ENCODE peak calls at places on chromosomes 1 and 21, in six cellular contexts. One of them, this sample, is unnamed.
A peak's percentile ranks its signal among the peaks of the same experiment; 100 is the strongest.

GRCh38 chr1:9455487-9456237 is 83.6 kb upstream of the SLC25A33 start:
- DNase-seq in SJSA1: peak; percentile 65
- DNase-seq in spleen: peak; percentile 87
- DNase-seq in Panc1: no peak
- DNase-seq in PC-9: peak; percentile 34
- DNase-seq in IMR-90: peak; percentile 56
- DNase-seq in this sample: peak; percentile 86

GRCh38 chr1:205748398-205749093 is 1.4 kb downstream of the NUCKS1 start:
- DNase-seq in SJSA1: no peak
- DNase-seq in spleen: no peak
- DNase-seq in Panc1: peak; percentile 71
- DNase-seq in PC-9: no peak
- DNase-seq in IMR-90: peak; percentile 79
- DNase-seq in this sample: peak; percentile 47

GRCh38 chr1:7149080-7149838 is 364.0 kb downstream of the CAMTA1 start:
- DNase-seq in SJSA1: no peak
- DNase-seq in spleen: no peak
- DNase-seq in Panc1: no peak
- DNase-seq in PC-9: peak; percentile 0
- DNase-seq in IMR-90: no peak
- DNase-seq in this sample: no peak

GRCh38 chr21:32015740-32016139 is 142.9 kb downstream of the HUNK start:
- DNase-seq in SJSA1: no peak
- DNase-seq in spleen: no peak
- DNase-seq in Panc1: no peak
- DNase-seq in PC-9: no peak
- DNase-seq in IMR-90: no peak
- DNase-seq in this sample: no peak

GRCh38 chr21:26412831-26413329 is 160.2 kb downstream of the CYYR1 start:
- DNase-seq in SJSA1: no peak
- DNase-seq in spleen: no peak
- DNase-seq in Panc1: no peak
- DNase-seq in PC-9: no peak
- DNase-seq in IMR-90: no peak
- DNase-seq in this sample: peak; percentile 74

GRCh38 chr1:47763456-47764171 is 233.6 kb downstream of the TRABD2B start:
- DNase-seq in SJSA1: peak; percentile 40
- DNase-seq in spleen: peak; percentile 47
- DNase-seq in Panc1: no peak
- DNase-seq in PC-9: no peak
- DNase-seq in IMR-90: peak; percentile 1
- DNase-seq in this sample: no peak

GRCh38 chr1:212311836-212312497 is 26.8 kb downstream of the PPP2R5A start:
- DNase-seq in SJSA1: no peak
- DNase-seq in spleen: no peak
- DNase-seq in Panc1: no peak
- DNase-seq in PC-9: no peak
- DNase-seq in IMR-90: peak; percentile 69
- DNase-seq in this sample: no peak

GRCh38 chr1:117838911-117839310 is 90.5 kb downstream of the GDAP2 start:
- DNase-seq in SJSA1: peak; percentile 73
- DNase-seq in spleen: no peak
- DNase-seq in Panc1: no peak
- DNase-seq in PC-9: no peak
- DNase-seq in IMR-90: peak; percentile 85
- DNase-seq in this sample: no peak

GRCh38 chr1:240055978-240056772 is 35.5 kb upstream of the FMN2 start:
- DNase-seq in SJSA1: no peak
- DNase-seq in spleen: no peak
- DNase-seq in Panc1: no peak
- DNase-seq in PC-9: no peak
- DNase-seq in IMR-90: no peak
- DNase-seq in this sample: no peak

GRCh38 chr1:20729155-20729931 is 3.2 kb downstream of the SH2D5 start:
- DNase-seq in SJSA1: no peak
- DNase-seq in spleen: no peak
- DNase-seq in Panc1: no peak
- DNase-seq in PC-9: no peak
- DNase-seq in IMR-90: no peak
- DNase-seq in this sample: no peak

GRCh38 chr1:61741682-61742619 is at the start of gene PATJ:
- DNase-seq in SJSA1: no peak
- DNase-seq in spleen: peak; percentile 90
- DNase-seq in Panc1: no peak
- DNase-seq in PC-9: peak; percentile 95
- DNase-seq in IMR-90: peak; percentile 4
- DNase-seq in this sample: no peak

GRCh38 chr1:53672785-53673184 is 66.2 kb downstream of the GLIS1 start:
- DNase-seq in SJSA1: no peak
- DNase-seq in spleen: no peak
- DNase-seq in Panc1: no peak
- DNase-seq in PC-9: no peak
- DNase-seq in IMR-90: no peak
- DNase-seq in this sample: no peak

GRCh38 chr1:201807958-201808632 is 20.9 kb upstream of the IPO9 start:
- DNase-seq in SJSA1: no peak
- DNase-seq in spleen: no peak
- DNase-seq in Panc1: no peak
- DNase-seq in PC-9: no peak
- DNase-seq in IMR-90: no peak
- DNase-seq in this sample: no peak

GRCh38 chr1:162632234-162632666 is at the start of gene DDR2:
- DNase-seq in SJSA1: peak; percentile 95
- DNase-seq in spleen: no peak
- DNase-seq in Panc1: no peak
- DNase-seq in PC-9: no peak
- DNase-seq in IMR-90: peak; percentile 96
- DNase-seq in this sample: peak; percentile 10

GRCh38 chr1:163799190-163799805 is 477.5 kb downstream of the NUF2 start:
- DNase-seq in SJSA1: no peak
- DNase-seq in spleen: no peak
- DNase-seq in Panc1: no peak
- DNase-seq in PC-9: no peak
- DNase-seq in IMR-90: no peak
- DNase-seq in this sample: no peak

GRCh38 chr1:163875927-163876320 is 554.2 kb downstream of the NUF2 start:
- DNase-seq in SJSA1: no peak
- DNase-seq in spleen: no peak
- DNase-seq in Panc1: no peak
- DNase-seq in PC-9: no peak
- DNase-seq in IMR-90: peak; percentile 4
- DNase-seq in this sample: no peak

GRCh38 chr21:34996304-34997081 is 52.6 kb downstream of the RUNX1 start:
- DNase-seq in SJSA1: no peak
- DNase-seq in spleen: no peak
- DNase-seq in Panc1: no peak
- DNase-seq in PC-9: no peak
- DNase-seq in IMR-90: peak; percentile 41
- DNase-seq in this sample: no peak

GRCh38 chr1:234776256-234776874 is 166.4 kb upstream of the IRF2BP2 start:
- DNase-seq in SJSA1: no peak
- DNase-seq in spleen: peak; percentile 82
- DNase-seq in Panc1: no peak
- DNase-seq in PC-9: no peak
- DNase-seq in IMR-90: no peak
- DNase-seq in this sample: no peak

GRCh38 chr1:53057134-53057533 is 4.9 kb upstream of the PODN start:
- DNase-seq in SJSA1: no peak
- DNase-seq in spleen: no peak
- DNase-seq in Panc1: no peak
- DNase-seq in PC-9: no peak
- DNase-seq in IMR-90: no peak
- DNase-seq in this sample: no peak

GRCh38 chr1:224615861-224616760 is at the start of gene CNIH3:
- DNase-seq in SJSA1: peak; percentile 75
- DNase-seq in spleen: peak; percentile 72
- DNase-seq in Panc1: no peak
- DNase-seq in PC-9: peak; percentile 83
- DNase-seq in IMR-90: peak; percentile 55
- DNase-seq in this sample: peak; percentile 53

GRCh38 chr21:33767236-33767635 is 124.9 kb downstream of the ITSN1 start:
- DNase-seq in SJSA1: no peak
- DNase-seq in spleen: no peak
- DNase-seq in Panc1: no peak
- DNase-seq in PC-9: no peak
- DNase-seq in IMR-90: peak; percentile 46
- DNase-seq in this sample: no peak

GRCh38 chr1:186943891-186944686 is 115.3 kb downstream of the PLA2G4A start:
- DNase-seq in SJSA1: no peak
- DNase-seq in spleen: no peak
- DNase-seq in Panc1: no peak
- DNase-seq in PC-9: no peak
- DNase-seq in IMR-90: no peak
- DNase-seq in this sample: no peak

GRCh38 chr1:171310661-171311087 is 3.3 kb upstream of the FMO4 start:
- DNase-seq in SJSA1: no peak
- DNase-seq in spleen: no peak
- DNase-seq in Panc1: no peak
- DNase-seq in PC-9: no peak
- DNase-seq in IMR-90: no peak
- DNase-seq in this sample: no peak

GRCh38 chr1:110962892-110963665 is 643 bp downstream of the LRIF1 start:
- DNase-seq in SJSA1: peak; percentile 86
- DNase-seq in spleen: peak; percentile 92
- DNase-seq in Panc1: peak; percentile 35
- DNase-seq in PC-9: peak; percentile 45
- DNase-seq in IMR-90: peak; percentile 89
- DNase-seq in this sample: peak; percentile 65

GRCh38 chr1:58848818-58849411 is 65.1 kb upstream of the JUN start:
- DNase-seq in SJSA1: peak; percentile 97
- DNase-seq in spleen: no peak
- DNase-seq in Panc1: peak; percentile 97
- DNase-seq in PC-9: peak; percentile 95
- DNase-seq in IMR-90: peak; percentile 98
- DNase-seq in this sample: no peak

GRCh38 chr1:117895482-117896114 is 33.8 kb downstream of the GDAP2 start:
- DNase-seq in SJSA1: peak; percentile 74
- DNase-seq in spleen: no peak
- DNase-seq in Panc1: peak; percentile 38
- DNase-seq in PC-9: peak; percentile 51
- DNase-seq in IMR-90: peak; percentile 92
- DNase-seq in this sample: peak; percentile 75

GRCh38 chr1:63864224-63864623 is 90.4 kb downstream of the ROR1 start:
- DNase-seq in SJSA1: no peak
- DNase-seq in spleen: no peak
- DNase-seq in Panc1: no peak
- DNase-seq in PC-9: no peak
- DNase-seq in IMR-90: peak; percentile 16
- DNase-seq in this sample: no peak

GRCh38 chr1:70142120-70142519 is 63.3 kb downstream of the LRRC40 start:
- DNase-seq in SJSA1: no peak
- DNase-seq in spleen: no peak
- DNase-seq in Panc1: no peak
- DNase-seq in PC-9: no peak
- DNase-seq in IMR-90: peak; percentile 45
- DNase-seq in this sample: no peak

DNA sequence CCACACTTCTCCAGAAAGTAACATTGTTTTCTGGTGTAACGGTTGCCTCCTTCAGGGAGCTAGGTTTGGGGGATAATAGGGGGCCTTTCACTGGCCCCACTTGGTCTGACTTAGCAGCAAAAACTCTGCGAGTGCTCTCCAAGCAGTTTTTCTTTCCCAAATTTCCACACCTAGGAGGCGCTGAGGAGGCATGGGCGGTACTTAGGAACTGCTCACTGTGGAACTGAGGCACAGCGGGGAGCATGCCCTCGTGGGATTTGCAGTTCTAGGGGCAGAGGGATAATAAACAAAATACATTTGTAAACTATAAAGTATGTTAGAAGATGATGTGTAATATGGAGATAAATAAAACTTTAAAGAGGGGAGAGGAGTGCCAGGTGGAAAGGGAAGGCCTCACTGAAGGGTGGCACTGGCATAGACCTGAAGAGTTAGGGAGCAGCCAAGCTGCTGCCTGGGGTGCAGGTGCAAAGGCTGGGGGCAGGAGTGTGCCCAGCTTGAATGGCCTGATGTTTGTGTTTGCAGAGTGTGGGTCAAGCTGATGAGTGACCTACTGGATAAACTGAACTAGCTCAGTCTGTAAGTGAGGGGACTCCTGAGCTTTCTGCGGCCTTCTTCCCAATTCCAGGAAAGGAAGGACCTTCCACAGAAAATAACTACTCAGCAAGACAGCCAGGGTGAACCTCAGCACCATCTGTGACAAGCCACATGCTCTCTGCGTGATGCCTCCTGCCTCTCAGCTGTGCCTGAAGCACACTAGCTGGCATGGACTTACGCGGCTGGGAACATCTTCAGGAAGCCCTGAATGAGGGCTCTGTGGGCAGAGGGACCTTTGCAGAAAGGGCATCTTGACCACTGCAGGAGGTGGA is 1.9 kb downstream of the EPHX1 start:
- DNase-seq in SJSA1: no peak
- DNase-seq in spleen: no peak
- DNase-seq in Panc1: no peak
- DNase-seq in PC-9: no peak
- DNase-seq in IMR-90: no peak
- DNase-seq in this sample: peak; percentile 55
- H3K4me3 ChIP-seq in SJSA1: no peak overlapping the region
- H3K4me3 ChIP-seq in spleen: no peak overlapping the region
- H3K4me3 ChIP-seq in Panc1: peak overlapping the region; percentile 62
- H3K4me3 ChIP-seq in PC-9: peak overlapping the region; percentile 92
- H3K4me3 ChIP-seq in IMR-90: no peak overlapping the region
- H3K4me3 ChIP-seq in this sample: no peak overlapping the region

GRCh38 chr1:155195201-155196102 is 12.2 kb downstream of the THBS3 start:
- DNase-seq in SJSA1: no peak
- DNase-seq in spleen: no peak
- DNase-seq in Panc1: no peak
- DNase-seq in PC-9: no peak
- DNase-seq in IMR-90: peak; percentile 11
- DNase-seq in this sample: peak; percentile 54
- H3K4me3 ChIP-seq in SJSA1: peak overlapping the region; percentile 40
- H3K4me3 ChIP-seq in spleen: peak overlapping the region; percentile 46
- H3K4me3 ChIP-seq in Panc1: peak overlapping the region; percentile 64
- H3K4me3 ChIP-seq in PC-9: peak overlapping the region; percentile 73
- H3K4me3 ChIP-seq in IMR-90: peak overlapping the region; percentile 55
- H3K4me3 ChIP-seq in this sample: peak overlapping the region; percentile 49

GRCh38 chr1:27099904-27100796 is 54.8 kb downstream of the SLC9A1 start:
- DNase-seq in SJSA1: no peak
- DNase-seq in spleen: no peak
- DNase-seq in Panc1: no peak
- DNase-seq in PC-9: no peak
- DNase-seq in IMR-90: no peak
- DNase-seq in this sample: peak; percentile 23
- H3K4me3 ChIP-seq in SJSA1: no peak overlapping the region
- H3K4me3 ChIP-seq in spleen: no peak overlapping the region
- H3K4me3 ChIP-seq in Panc1: no peak overlapping the region
- H3K4me3 ChIP-seq in PC-9: no peak overlapping the region
- H3K4me3 ChIP-seq in IMR-90: no peak overlapping the region
- H3K4me3 ChIP-seq in this sample: no peak overlapping the region

DNA sequence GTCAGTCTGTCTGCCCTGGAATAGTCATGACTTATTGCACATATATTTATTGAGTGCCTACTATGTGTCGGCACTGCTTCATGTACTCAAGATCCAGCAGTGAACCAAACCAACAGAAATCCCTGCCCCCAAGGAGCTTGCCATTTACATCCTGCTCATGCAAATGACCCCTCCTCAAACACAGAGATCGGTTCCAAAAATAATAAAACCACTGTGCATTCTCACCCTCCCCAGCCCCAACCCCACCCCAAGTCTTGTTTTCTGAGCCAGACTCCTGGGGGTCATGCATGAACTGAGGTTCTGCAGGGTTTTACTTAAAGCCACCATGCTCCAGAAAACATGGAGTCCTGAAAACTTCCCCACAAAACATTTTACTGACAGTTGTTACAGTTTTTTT is 61.9 kb downstream of the KIAA0040 start:
- DNase-seq in SJSA1: no peak
- DNase-seq in spleen: no peak
- DNase-seq in Panc1: no peak
- DNase-seq in PC-9: no peak
- DNase-seq in IMR-90: no peak
- DNase-seq in this sample: no peak
- H3K4me3 ChIP-seq in SJSA1: no peak overlapping the region
- H3K4me3 ChIP-seq in spleen: no peak overlapping the region
- H3K4me3 ChIP-seq in Panc1: no peak overlapping the region
- H3K4me3 ChIP-seq in PC-9: no peak overlapping the region
- H3K4me3 ChIP-seq in IMR-90: no peak overlapping the region
- H3K4me3 ChIP-seq in this sample: no peak overlapping the region

This sample was measured in HAP-1.